ENCODE peak calls at places on chromosomes 16 and 17, in ten cellular contexts. One of them, this sample, is unnamed.

GRCh38 chr17:49871211-49871610 is 23.3 kb upstream of the TAC4 start:
- DNase-seq in HFF-Myc: no peak
- DNase-seq in NCI-H1105: no peak
- DNase-seq in IMR-90: no peak
- DNase-seq in stomach: peak; percentile 30
- DNase-seq in progenitor cell of endocrine pancreas: no peak
- DNase-seq in stimulated activated CD8-positive, alpha-beta memory T cell treated with anti-CD3 and anti-CD28 coated beads, Interleukin-4, amount 100 ng/mL, for 1 hour: no peak
- DNase-seq in natural killer cell: no peak
- DNase-seq in RWPE2: no peak
- DNase-seq in pancreas: no peak
- DNase-seq in this sample: no peak

GRCh38 chr17:48909796-48910195 is 1.6 kb downstream of the UBE2Z start:
- DNase-seq in HFF-Myc: no peak
- DNase-seq in NCI-H1105: no peak
- DNase-seq in IMR-90: peak; percentile 27
- DNase-seq in stomach: no peak
- DNase-seq in progenitor cell of endocrine pancreas: no peak
- DNase-seq in stimulated activated CD8-positive, alpha-beta memory T cell treated with anti-CD3 and anti-CD28 coated beads, Interleukin-4, amount 100 ng/mL, for 1 hour: no peak
- DNase-seq in natural killer cell: no peak
- DNase-seq in RWPE2: no peak
- DNase-seq in pancreas: no peak
- DNase-seq in this sample: no peak

GRCh38 chr17:63956296-63956920 is 16.3 kb downstream of the SCN4A start:
- DNase-seq in HFF-Myc: no peak
- DNase-seq in NCI-H1105: no peak
- DNase-seq in IMR-90: peak; percentile 74
- DNase-seq in stomach: no peak
- DNase-seq in progenitor cell of endocrine pancreas: no peak
- DNase-seq in stimulated activated CD8-positive, alpha-beta memory T cell treated with anti-CD3 and anti-CD28 coated beads, Interleukin-4, amount 100 ng/mL, for 1 hour: no peak
- DNase-seq in natural killer cell: no peak
- DNase-seq in RWPE2: no peak
- DNase-seq in pancreas: no peak
- DNase-seq in this sample: no peak

GRCh38 chr17:79843917-79844815 is 4.9 kb upstream of the CBX4 start:
- DNase-seq in HFF-Myc: no peak
- DNase-seq in NCI-H1105: no peak
- DNase-seq in IMR-90: peak; percentile 61
- DNase-seq in stomach: peak; percentile 70
- DNase-seq in progenitor cell of endocrine pancreas: peak; percentile 46
- DNase-seq in stimulated activated CD8-positive, alpha-beta memory T cell treated with anti-CD3 and anti-CD28 coated beads, Interleukin-4, amount 100 ng/mL, for 1 hour: no peak
- DNase-seq in natural killer cell: no peak
- DNase-seq in RWPE2: no peak
- DNase-seq in pancreas: peak; percentile 72
- DNase-seq in this sample: peak; percentile 68

GRCh38 chr17:29357821-29358232 is 32.3 kb upstream of the TAOK1 start:
- DNase-seq in HFF-Myc: no peak
- DNase-seq in NCI-H1105: no peak
- DNase-seq in IMR-90: peak; percentile 65
- DNase-seq in stomach: no peak
- DNase-seq in progenitor cell of endocrine pancreas: no peak
- DNase-seq in stimulated activated CD8-positive, alpha-beta memory T cell treated with anti-CD3 and anti-CD28 coated beads, Interleukin-4, amount 100 ng/mL, for 1 hour: no peak
- DNase-seq in natural killer cell: no peak
- DNase-seq in RWPE2: no peak
- DNase-seq in pancreas: no peak
- DNase-seq in this sample: no peak

GRCh38 chr16:30858111-30858495 is 35.8 kb downstream of the BCL7C start:
- DNase-seq in HFF-Myc: no peak
- DNase-seq in NCI-H1105: no peak
- DNase-seq in IMR-90: no peak
- DNase-seq in stomach: no peak
- DNase-seq in progenitor cell of endocrine pancreas: no peak
- DNase-seq in stimulated activated CD8-positive, alpha-beta memory T cell treated with anti-CD3 and anti-CD28 coated beads, Interleukin-4, amount 100 ng/mL, for 1 hour: no peak
- DNase-seq in natural killer cell: no peak
- DNase-seq in RWPE2: no peak
- DNase-seq in pancreas: no peak
- DNase-seq in this sample: no peak

GRCh38 chr17:47844814-47845453 is 3.9 kb upstream of the SCRN2 start:
- DNase-seq in HFF-Myc: no peak
- DNase-seq in NCI-H1105: no peak
- DNase-seq in IMR-90: peak; percentile 18
- DNase-seq in stomach: no peak
- DNase-seq in progenitor cell of endocrine pancreas: no peak
- DNase-seq in stimulated activated CD8-positive, alpha-beta memory T cell treated with anti-CD3 and anti-CD28 coated beads, Interleukin-4, amount 100 ng/mL, for 1 hour: no peak
- DNase-seq in natural killer cell: no peak
- DNase-seq in RWPE2: no peak
- DNase-seq in pancreas: no peak
- DNase-seq in this sample: no peak

GRCh38 chr17:38586788-38587187 is 19.0 kb downstream of the SRCIN1 start:
- DNase-seq in HFF-Myc: no peak
- DNase-seq in NCI-H1105: no peak
- DNase-seq in IMR-90: no peak
- DNase-seq in stomach: no peak
- DNase-seq in progenitor cell of endocrine pancreas: no peak
- DNase-seq in stimulated activated CD8-positive, alpha-beta memory T cell treated with anti-CD3 and anti-CD28 coated beads, Interleukin-4, amount 100 ng/mL, for 1 hour: no peak
- DNase-seq in natural killer cell: no peak
- DNase-seq in RWPE2: no peak
- DNase-seq in pancreas: no peak
- DNase-seq in this sample: no peak